ENCODE peak calls at places on chromosomes 7 and 10, in nine cellular contexts. One of them, this sample, is unnamed.

GRCh38 chr7:1666251-1666778 is 3.8 kb upstream of the ELFN1 start:
- DNase-seq in heart right ventricle: no peak
- DNase-seq in GM23338: peak; percentile 47
- DNase-seq in CD4-positive, CD25-positive, alpha-beta regulatory T cell: no peak
- DNase-seq in PC-9: no peak
- DNase-seq in naive thymus-derived CD4-positive, alpha-beta T cell: no peak
- DNase-seq in heart left ventricle: peak; percentile 20
- DNase-seq in right cardiac atrium: peak; percentile 60
- DNase-seq in astrocyte: no peak
- DNase-seq in this sample: peak; percentile 72

GRCh38 chr7:95691464-95691863 is 80.9 kb upstream of the DYNC1I1 start:
- DNase-seq in heart right ventricle: no peak
- DNase-seq in GM23338: no peak
- DNase-seq in CD4-positive, CD25-positive, alpha-beta regulatory T cell: no peak
- DNase-seq in PC-9: no peak
- DNase-seq in naive thymus-derived CD4-positive, alpha-beta T cell: no peak
- DNase-seq in heart left ventricle: no peak
- DNase-seq in right cardiac atrium: no peak
- DNase-seq in astrocyte: no peak
- DNase-seq in this sample: no peak

GRCh38 chr7:4479367-4480039 is 202.6 kb upstream of the FOXK1 start:
- DNase-seq in heart right ventricle: no peak
- DNase-seq in GM23338: peak; percentile 94
- DNase-seq in CD4-positive, CD25-positive, alpha-beta regulatory T cell: no peak
- DNase-seq in PC-9: peak; percentile 50
- DNase-seq in naive thymus-derived CD4-positive, alpha-beta T cell: peak; percentile 9
- DNase-seq in heart left ventricle: no peak
- DNase-seq in right cardiac atrium: no peak
- DNase-seq in astrocyte: peak; percentile 33
- DNase-seq in this sample: no peak

GRCh38 chr7:111827863-111828504 is 265.7 kb upstream of the IMMP2L start:
- DNase-seq in heart right ventricle: no peak
- DNase-seq in GM23338: no peak
- DNase-seq in CD4-positive, CD25-positive, alpha-beta regulatory T cell: no peak
- DNase-seq in PC-9: peak; percentile 64
- DNase-seq in naive thymus-derived CD4-positive, alpha-beta T cell: no peak
- DNase-seq in heart left ventricle: no peak
- DNase-seq in right cardiac atrium: no peak
- DNase-seq in astrocyte: peak; percentile 68
- DNase-seq in this sample: no peak

GRCh38 chr7:53094191-53094590 is 58.8 kb downstream of the POM121L12 start:
- DNase-seq in heart right ventricle: no peak
- DNase-seq in GM23338: no peak
- DNase-seq in CD4-positive, CD25-positive, alpha-beta regulatory T cell: no peak
- DNase-seq in PC-9: no peak
- DNase-seq in naive thymus-derived CD4-positive, alpha-beta T cell: no peak
- DNase-seq in heart left ventricle: no peak
- DNase-seq in right cardiac atrium: no peak
- DNase-seq in astrocyte: no peak
- DNase-seq in this sample: no peak

GRCh38 chr7:157875230-157876179 is 538.7 kb downstream of the DNAJB6 start:
- DNase-seq in heart right ventricle: no peak
- DNase-seq in GM23338: peak; percentile 5
- DNase-seq in CD4-positive, CD25-positive, alpha-beta regulatory T cell: peak; percentile 10
- DNase-seq in PC-9: no peak
- DNase-seq in naive thymus-derived CD4-positive, alpha-beta T cell: peak; percentile 76
- DNase-seq in heart left ventricle: peak; percentile 43
- DNase-seq in right cardiac atrium: peak; percentile 66
- DNase-seq in astrocyte: no peak
- DNase-seq in this sample: peak; percentile 81

GRCh38 chr10:18345308-18345707 is 205.1 kb downstream of the CACNB2 start:
- DNase-seq in heart right ventricle: no peak
- DNase-seq in GM23338: no peak
- DNase-seq in CD4-positive, CD25-positive, alpha-beta regulatory T cell: no peak
- DNase-seq in PC-9: no peak
- DNase-seq in naive thymus-derived CD4-positive, alpha-beta T cell: no peak
- DNase-seq in heart left ventricle: no peak
- DNase-seq in right cardiac atrium: no peak
- DNase-seq in astrocyte: no peak
- DNase-seq in this sample: no peak

GRCh38 chr7:44275829-44276570 is 49.4 kb downstream of the CAMK2B start:
- DNase-seq in heart right ventricle: peak; percentile 5
- DNase-seq in GM23338: peak; percentile 91
- DNase-seq in CD4-positive, CD25-positive, alpha-beta regulatory T cell: no peak
- DNase-seq in PC-9: no peak
- DNase-seq in naive thymus-derived CD4-positive, alpha-beta T cell: no peak
- DNase-seq in heart left ventricle: no peak
- DNase-seq in right cardiac atrium: peak; percentile 58
- DNase-seq in astrocyte: no peak
- DNase-seq in this sample: peak; percentile 22

GRCh38 chr7:53812135-53812534 is 730.0 kb upstream of the VSTM2A start:
- DNase-seq in heart right ventricle: no peak
- DNase-seq in GM23338: no peak
- DNase-seq in CD4-positive, CD25-positive, alpha-beta regulatory T cell: no peak
- DNase-seq in PC-9: no peak
- DNase-seq in naive thymus-derived CD4-positive, alpha-beta T cell: no peak
- DNase-seq in heart left ventricle: no peak
- DNase-seq in right cardiac atrium: no peak
- DNase-seq in astrocyte: no peak
- DNase-seq in this sample: no peak

GRCh38 chr10:34985823-34986222 is 104.3 kb downstream of the CUL2 start:
- DNase-seq in heart right ventricle: no peak
- DNase-seq in GM23338: peak; percentile 74
- DNase-seq in CD4-positive, CD25-positive, alpha-beta regulatory T cell: no peak
- DNase-seq in PC-9: no peak
- DNase-seq in naive thymus-derived CD4-positive, alpha-beta T cell: no peak
- DNase-seq in heart left ventricle: no peak
- DNase-seq in right cardiac atrium: no peak
- DNase-seq in astrocyte: no peak
- DNase-seq in this sample: no peak

GRCh38 chr10:130236711-130237110 is 100.5 kb downstream of the GLRX3 start:
- DNase-seq in heart right ventricle: no peak
- DNase-seq in GM23338: no peak
- DNase-seq in CD4-positive, CD25-positive, alpha-beta regulatory T cell: no peak
- DNase-seq in PC-9: no peak
- DNase-seq in naive thymus-derived CD4-positive, alpha-beta T cell: no peak
- DNase-seq in heart left ventricle: no peak
- DNase-seq in right cardiac atrium: no peak
- DNase-seq in astrocyte: no peak
- DNase-seq in this sample: no peak

GRCh38 chr7:139721417-139721816 is 56.4 kb downstream of the HIPK2 start:
- DNase-seq in heart right ventricle: no peak
- DNase-seq in GM23338: no peak
- DNase-seq in CD4-positive, CD25-positive, alpha-beta regulatory T cell: no peak
- DNase-seq in PC-9: no peak
- DNase-seq in naive thymus-derived CD4-positive, alpha-beta T cell: no peak
- DNase-seq in heart left ventricle: no peak
- DNase-seq in right cardiac atrium: no peak
- DNase-seq in astrocyte: no peak
- DNase-seq in this sample: no peak
- H3K4me1 ChIP-seq in heart right ventricle: peaks cover 81% of the 10 kb centered on the region
- H3K4me1 ChIP-seq in GM23338: no peaks in the 10 kb centered on the region
- H3K4me1 ChIP-seq in CD4-positive, CD25-positive, alpha-beta regulatory T cell: peaks cover 4% of the 10 kb centered on the region
- H3K4me1 ChIP-seq in PC-9: peaks cover 34% of the 10 kb centered on the region
- H3K4me1 ChIP-seq in naive thymus-derived CD4-positive, alpha-beta T cell: peaks cover 18% of the 10 kb centered on the region
- H3K4me1 ChIP-seq in heart left ventricle: peaks cover 60% of the 10 kb centered on the region
- H3K4me1 ChIP-seq in right cardiac atrium: peaks cover 20% of the 10 kb centered on the region
- H3K4me1 ChIP-seq in astrocyte: peaks cover 13% of the 10 kb centered on the region
- H3K4me1 ChIP-seq in this sample: peaks cover 26% of the 10 kb centered on the region

GRCh38 chr10:53624722-53625121 is 852.1 kb upstream of the MBL2 start:
- DNase-seq in heart right ventricle: no peak
- DNase-seq in GM23338: no peak
- DNase-seq in CD4-positive, CD25-positive, alpha-beta regulatory T cell: no peak
- DNase-seq in PC-9: no peak
- DNase-seq in naive thymus-derived CD4-positive, alpha-beta T cell: no peak
- DNase-seq in heart left ventricle: no peak
- DNase-seq in right cardiac atrium: no peak
- DNase-seq in astrocyte: no peak
- DNase-seq in this sample: no peak

GRCh38 chr10:53622201-53622600 is 849.6 kb upstream of the MBL2 start:
- DNase-seq in heart right ventricle: no peak
- DNase-seq in GM23338: no peak
- DNase-seq in CD4-positive, CD25-positive, alpha-beta regulatory T cell: no peak
- DNase-seq in PC-9: no peak
- DNase-seq in naive thymus-derived CD4-positive, alpha-beta T cell: no peak
- DNase-seq in heart left ventricle: no peak
- DNase-seq in right cardiac atrium: no peak
- DNase-seq in astrocyte: no peak
- DNase-seq in this sample: no peak

GRCh38 chr10:53619678-53620077 is 847.1 kb upstream of the MBL2 start:
- DNase-seq in heart right ventricle: no peak
- DNase-seq in GM23338: no peak
- DNase-seq in CD4-positive, CD25-positive, alpha-beta regulatory T cell: no peak
- DNase-seq in PC-9: no peak
- DNase-seq in naive thymus-derived CD4-positive, alpha-beta T cell: no peak
- DNase-seq in heart left ventricle: no peak
- DNase-seq in right cardiac atrium: peak; percentile 22
- DNase-seq in astrocyte: peak; percentile 10
- DNase-seq in this sample: no peak
- H3K4me1 ChIP-seq in heart right ventricle: no peaks in the 10 kb centered on the region
- H3K4me1 ChIP-seq in GM23338: no peaks in the 10 kb centered on the region
- H3K4me1 ChIP-seq in CD4-positive, CD25-positive, alpha-beta regulatory T cell: no peaks in the 10 kb centered on the region
- H3K4me1 ChIP-seq in PC-9: no peaks in the 10 kb centered on the region
- H3K4me1 ChIP-seq in naive thymus-derived CD4-positive, alpha-beta T cell: no peaks in the 10 kb centered on the region
- H3K4me1 ChIP-seq in heart left ventricle: no peaks in the 10 kb centered on the region
- H3K4me1 ChIP-seq in right cardiac atrium: no peaks in the 10 kb centered on the region
- H3K4me1 ChIP-seq in astrocyte: no peaks in the 10 kb centered on the region
- H3K4me1 ChIP-seq in this sample: no peaks in the 10 kb centered on the region

DNA sequence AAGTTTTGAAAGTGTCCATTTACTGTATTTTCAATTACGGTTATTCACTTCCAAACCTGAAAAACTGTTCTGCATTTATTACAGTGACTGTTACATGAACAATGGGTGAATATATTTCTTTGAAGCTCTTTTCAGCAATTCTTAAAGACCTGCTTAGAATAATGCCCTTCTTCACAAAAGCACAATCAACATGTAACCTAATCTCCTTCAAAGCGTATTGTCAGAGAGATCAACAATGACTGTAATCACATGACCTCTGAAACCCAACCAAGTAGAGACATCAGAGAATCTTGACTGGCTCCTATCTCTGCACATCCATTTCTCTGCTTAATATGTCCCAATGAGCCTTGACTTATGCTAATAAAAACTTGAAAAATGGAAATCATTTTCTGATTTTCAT is 126.7 kb downstream of the NRCAM start:
- DNase-seq in heart right ventricle: no peak
- DNase-seq in GM23338: peak; percentile 60
- DNase-seq in CD4-positive, CD25-positive, alpha-beta regulatory T cell: no peak
- DNase-seq in PC-9: no peak
- DNase-seq in naive thymus-derived CD4-positive, alpha-beta T cell: no peak
- DNase-seq in heart left ventricle: no peak
- DNase-seq in right cardiac atrium: no peak
- DNase-seq in astrocyte: no peak
- DNase-seq in this sample: no peak
- H3K4me1 ChIP-seq in heart right ventricle: no peaks in the 10 kb centered on the region
- H3K4me1 ChIP-seq in GM23338: peaks cover 27% of the 10 kb centered on the region
- H3K4me1 ChIP-seq in CD4-positive, CD25-positive, alpha-beta regulatory T cell: no peaks in the 10 kb centered on the region
- H3K4me1 ChIP-seq in PC-9: peaks cover 5% of the 10 kb centered on the region
- H3K4me1 ChIP-seq in naive thymus-derived CD4-positive, alpha-beta T cell: no peaks in the 10 kb centered on the region
- H3K4me1 ChIP-seq in heart left ventricle: no peaks in the 10 kb centered on the region
- H3K4me1 ChIP-seq in right cardiac atrium: no peaks in the 10 kb centered on the region
- H3K4me1 ChIP-seq in astrocyte: no peaks in the 10 kb centered on the region
- H3K4me1 ChIP-seq in this sample: no peaks in the 10 kb centered on the region

GRCh38 chr10:95792211-95792780 is 36.3 kb downstream of the ENTPD1 start:
- DNase-seq in heart right ventricle: no peak
- DNase-seq in GM23338: no peak
- DNase-seq in CD4-positive, CD25-positive, alpha-beta regulatory T cell: no peak
- DNase-seq in PC-9: no peak
- DNase-seq in naive thymus-derived CD4-positive, alpha-beta T cell: no peak
- DNase-seq in heart left ventricle: no peak
- DNase-seq in right cardiac atrium: no peak
- DNase-seq in astrocyte: no peak
- DNase-seq in this sample: no peak

GRCh38 chr10:95789928-95790327 is 34.0 kb downstream of the ENTPD1 start:
- DNase-seq in heart right ventricle: no peak
- DNase-seq in GM23338: no peak
- DNase-seq in CD4-positive, CD25-positive, alpha-beta regulatory T cell: no peak
- DNase-seq in PC-9: no peak
- DNase-seq in naive thymus-derived CD4-positive, alpha-beta T cell: no peak
- DNase-seq in heart left ventricle: no peak
- DNase-seq in right cardiac atrium: no peak
- DNase-seq in astrocyte: peak; percentile 12
- DNase-seq in this sample: no peak

GRCh38 chr10:95792874-95793285 is 36.9 kb downstream of the ENTPD1 start:
- DNase-seq in heart right ventricle: no peak
- DNase-seq in GM23338: peak; percentile 17
- DNase-seq in CD4-positive, CD25-positive, alpha-beta regulatory T cell: no peak
- DNase-seq in PC-9: no peak
- DNase-seq in naive thymus-derived CD4-positive, alpha-beta T cell: no peak
- DNase-seq in heart left ventricle: peak; percentile 44
- DNase-seq in right cardiac atrium: no peak
- DNase-seq in astrocyte: peak; percentile 63
- DNase-seq in this sample: no peak

GRCh38 chr10:95791425-95791979 is 35.5 kb downstream of the ENTPD1 start:
- DNase-seq in heart right ventricle: no peak
- DNase-seq in GM23338: no peak
- DNase-seq in CD4-positive, CD25-positive, alpha-beta regulatory T cell: no peak
- DNase-seq in PC-9: no peak
- DNase-seq in naive thymus-derived CD4-positive, alpha-beta T cell: no peak
- DNase-seq in heart left ventricle: no peak
- DNase-seq in right cardiac atrium: no peak
- DNase-seq in astrocyte: no peak
- DNase-seq in this sample: no peak

DNA sequence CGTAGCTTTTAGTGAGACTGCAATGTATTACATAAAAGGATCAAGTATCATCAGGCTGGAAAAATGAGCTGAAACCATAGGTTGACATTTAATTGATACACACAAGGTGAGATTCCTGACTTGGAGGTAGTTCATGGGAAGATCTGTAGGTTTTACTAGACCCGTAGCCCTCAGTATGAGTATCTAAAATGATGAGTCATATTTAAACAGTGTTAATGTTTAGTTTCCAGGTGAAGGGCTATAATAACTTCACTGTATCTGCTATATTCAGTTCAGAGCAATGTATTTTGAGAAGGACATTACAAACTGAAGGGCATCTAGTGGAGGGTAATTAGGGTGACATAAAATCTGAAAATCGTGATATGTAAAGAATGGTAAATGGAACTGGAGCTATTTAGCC is 35.0 kb downstream of the ENTPD1 start:
- DNase-seq in heart right ventricle: no peak
- DNase-seq in GM23338: no peak
- DNase-seq in CD4-positive, CD25-positive, alpha-beta regulatory T cell: no peak
- DNase-seq in PC-9: peak; percentile 31
- DNase-seq in naive thymus-derived CD4-positive, alpha-beta T cell: no peak
- DNase-seq in heart left ventricle: no peak
- DNase-seq in right cardiac atrium: no peak
- DNase-seq in astrocyte: no peak
- DNase-seq in this sample: no peak
- H3K4me1 ChIP-seq in heart right ventricle: peaks cover 68% of the 10 kb centered on the region
- H3K4me1 ChIP-seq in GM23338: no peaks in the 10 kb centered on the region
- H3K4me1 ChIP-seq in CD4-positive, CD25-positive, alpha-beta regulatory T cell: peaks cover 35% of the 10 kb centered on the region
- H3K4me1 ChIP-seq in PC-9: peaks cover 7% of the 10 kb centered on the region
- H3K4me1 ChIP-seq in naive thymus-derived CD4-positive, alpha-beta T cell: no peaks in the 10 kb centered on the region
- H3K4me1 ChIP-seq in heart left ventricle: peaks cover 34% of the 10 kb centered on the region
- H3K4me1 ChIP-seq in right cardiac atrium: peaks cover 4% of the 10 kb centered on the region
- H3K4me1 ChIP-seq in astrocyte: peaks cover 11% of the 10 kb centered on the region
- H3K4me1 ChIP-seq in this sample: peaks cover 41% of the 10 kb centered on the region

DNA sequence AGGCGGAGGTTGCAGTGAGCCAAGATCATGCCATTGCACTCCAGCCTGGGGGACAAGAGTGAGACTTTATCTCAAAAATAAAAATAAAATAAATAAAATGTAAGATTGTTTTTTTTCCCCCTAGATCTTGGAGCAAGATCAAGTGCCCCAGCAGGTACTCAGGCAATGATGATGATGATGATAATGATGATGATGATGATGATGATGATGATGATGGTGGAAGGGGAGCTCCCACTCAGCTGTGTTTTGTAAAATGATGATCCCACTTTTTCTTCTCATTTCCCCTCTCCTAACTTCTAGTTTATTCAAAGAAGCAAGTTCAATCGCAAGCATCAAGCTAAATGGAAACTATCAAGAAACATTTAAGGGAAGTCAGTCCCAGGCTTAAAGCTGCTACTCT is 50.3 kb downstream of the PIK3CG start:
- DNase-seq in heart right ventricle: no peak
- DNase-seq in GM23338: no peak
- DNase-seq in CD4-positive, CD25-positive, alpha-beta regulatory T cell: no peak
- DNase-seq in PC-9: no peak
- DNase-seq in naive thymus-derived CD4-positive, alpha-beta T cell: no peak
- DNase-seq in heart left ventricle: no peak
- DNase-seq in right cardiac atrium: no peak
- DNase-seq in astrocyte: no peak
- DNase-seq in this sample: no peak
- H3K4me1 ChIP-seq in heart right ventricle: no peaks in the 10 kb centered on the region
- H3K4me1 ChIP-seq in GM23338: no peaks in the 10 kb centered on the region
- H3K4me1 ChIP-seq in CD4-positive, CD25-positive, alpha-beta regulatory T cell: no peaks in the 10 kb centered on the region
- H3K4me1 ChIP-seq in PC-9: no peaks in the 10 kb centered on the region
- H3K4me1 ChIP-seq in naive thymus-derived CD4-positive, alpha-beta T cell: no peaks in the 10 kb centered on the region
- H3K4me1 ChIP-seq in heart left ventricle: peaks cover 3% of the 10 kb centered on the region
- H3K4me1 ChIP-seq in right cardiac atrium: peaks cover 1% of the 10 kb centered on the region
- H3K4me1 ChIP-seq in astrocyte: no peaks in the 10 kb centered on the region
- H3K4me1 ChIP-seq in this sample: no peaks in the 10 kb centered on the region